ENCODE peak calls at places on chromosomes 1 and 21, in five cellular contexts. One of them, this sample, is unnamed.
A peak's percentile ranks its signal among the peaks of the same experiment; 100 is the strongest.

GRCh38 chr1:23169727-23170335 is 1.2 kb upstream of the LUZP1 start:
- DNase-seq in KBM-7: peak; percentile 96
- DNase-seq in mesenteric fat pad: no peak
- DNase-seq in CD4-positive, CD25-positive, alpha-beta regulatory T cell: no peak
- DNase-seq in H9: peak; percentile 45
- DNase-seq in this sample: no peak

GRCh38 chr1:235635938-235636663 is 13.5 kb downstream of the GNG4 start:
- DNase-seq in KBM-7: no peak
- DNase-seq in mesenteric fat pad: peak; percentile 68
- DNase-seq in CD4-positive, CD25-positive, alpha-beta regulatory T cell: no peak
- DNase-seq in H9: no peak
- DNase-seq in this sample: no peak

GRCh38 chr1:202376247-202376646 is 27.7 kb downstream of the PPP1R12B start:
- DNase-seq in KBM-7: no peak
- DNase-seq in mesenteric fat pad: no peak
- DNase-seq in CD4-positive, CD25-positive, alpha-beta regulatory T cell: no peak
- DNase-seq in H9: no peak
- DNase-seq in this sample: no peak

GRCh38 chr1:232578681-232579195 is 51.2 kb downstream of the SIPA1L2 start:
- DNase-seq in KBM-7: no peak
- DNase-seq in mesenteric fat pad: no peak
- DNase-seq in CD4-positive, CD25-positive, alpha-beta regulatory T cell: no peak
- DNase-seq in H9: no peak
- DNase-seq in this sample: peak; percentile 27

GRCh38 chr1:229461032-229461668 is 27.3 kb upstream of the ACTA1 start:
- DNase-seq in KBM-7: no peak
- DNase-seq in mesenteric fat pad: no peak
- DNase-seq in CD4-positive, CD25-positive, alpha-beta regulatory T cell: no peak
- DNase-seq in H9: no peak
- DNase-seq in this sample: no peak

GRCh38 chr1:48194801-48195200 is 27.7 kb upstream of the SLC5A9 start:
- DNase-seq in KBM-7: no peak
- DNase-seq in mesenteric fat pad: no peak
- DNase-seq in CD4-positive, CD25-positive, alpha-beta regulatory T cell: no peak
- DNase-seq in H9: no peak
- DNase-seq in this sample: no peak

GRCh38 chr1:232183802-232184201 is 446.1 kb downstream of the SIPA1L2 start:
- DNase-seq in KBM-7: no peak
- DNase-seq in mesenteric fat pad: no peak
- DNase-seq in CD4-positive, CD25-positive, alpha-beta regulatory T cell: no peak
- DNase-seq in H9: no peak
- DNase-seq in this sample: no peak

GRCh38 chr1:214102907-214103306 is 115.1 kb downstream of the PROX1 start:
- DNase-seq in KBM-7: no peak
- DNase-seq in mesenteric fat pad: no peak
- DNase-seq in CD4-positive, CD25-positive, alpha-beta regulatory T cell: no peak
- DNase-seq in H9: no peak
- DNase-seq in this sample: no peak

GRCh38 chr1:171644805-171645483 is 7.5 kb downstream of the MYOC start:
- DNase-seq in KBM-7: peak; percentile 93
- DNase-seq in mesenteric fat pad: no peak
- DNase-seq in CD4-positive, CD25-positive, alpha-beta regulatory T cell: peak; percentile 51
- DNase-seq in H9: peak; percentile 92
- DNase-seq in this sample: peak; percentile 17

GRCh38 chr21:42121792-42122191 is 50.7 kb downstream of the UMODL1 start:
- DNase-seq in KBM-7: no peak
- DNase-seq in mesenteric fat pad: no peak
- DNase-seq in CD4-positive, CD25-positive, alpha-beta regulatory T cell: no peak
- DNase-seq in H9: no peak
- DNase-seq in this sample: no peak

GRCh38 chr1:111483166-111483565 is 9.4 kb downstream of the C1orf162 start:
- DNase-seq in KBM-7: no peak
- DNase-seq in mesenteric fat pad: no peak
- DNase-seq in CD4-positive, CD25-positive, alpha-beta regulatory T cell: no peak
- DNase-seq in H9: no peak
- DNase-seq in this sample: no peak

GRCh38 chr1:1089731-1090423 is 15.8 kb upstream of the RNF223 start:
- DNase-seq in KBM-7: no peak
- DNase-seq in mesenteric fat pad: no peak
- DNase-seq in CD4-positive, CD25-positive, alpha-beta regulatory T cell: no peak
- DNase-seq in H9: no peak
- DNase-seq in this sample: no peak

GRCh38 chr1:229355661-229356060 is 12.8 kb upstream of the CCSAP start:
- DNase-seq in KBM-7: no peak
- DNase-seq in mesenteric fat pad: no peak
- DNase-seq in CD4-positive, CD25-positive, alpha-beta regulatory T cell: no peak
- DNase-seq in H9: no peak
- DNase-seq in this sample: no peak

GRCh38 chr1:100834779-100835645 is 59.6 kb downstream of the EXTL2 start:
- DNase-seq in KBM-7: peak; percentile 58
- DNase-seq in mesenteric fat pad: no peak
- DNase-seq in CD4-positive, CD25-positive, alpha-beta regulatory T cell: peak; percentile 3
- DNase-seq in H9: peak; percentile 46
- DNase-seq in this sample: no peak

GRCh38 chr1:64038119-64038518 is 165.3 kb upstream of the UBE2U start:
- DNase-seq in KBM-7: no peak
- DNase-seq in mesenteric fat pad: no peak
- DNase-seq in CD4-positive, CD25-positive, alpha-beta regulatory T cell: no peak
- DNase-seq in H9: no peak
- DNase-seq in this sample: no peak

GRCh38 chr1:46804027-46804889 is 5.4 kb downstream of the CYP4B1 start:
- DNase-seq in KBM-7: no peak
- DNase-seq in mesenteric fat pad: peak; percentile 84
- DNase-seq in CD4-positive, CD25-positive, alpha-beta regulatory T cell: no peak
- DNase-seq in H9: no peak
- DNase-seq in this sample: no peak

GRCh38 chr1:206754011-206754410 is 16.6 kb upstream of the IL19 start:
- DNase-seq in KBM-7: no peak
- DNase-seq in mesenteric fat pad: no peak
- DNase-seq in CD4-positive, CD25-positive, alpha-beta regulatory T cell: no peak
- DNase-seq in H9: no peak
- DNase-seq in this sample: no peak

GRCh38 chr1:170590921-170591705 is 59.1 kb downstream of the GORAB start:
- DNase-seq in KBM-7: no peak
- DNase-seq in mesenteric fat pad: no peak
- DNase-seq in CD4-positive, CD25-positive, alpha-beta regulatory T cell: no peak
- DNase-seq in H9: no peak
- DNase-seq in this sample: no peak

GRCh38 chr1:215833936-215834729 is 267.0 kb downstream of the KCTD3 start:
- DNase-seq in KBM-7: no peak
- DNase-seq in mesenteric fat pad: no peak
- DNase-seq in CD4-positive, CD25-positive, alpha-beta regulatory T cell: no peak
- DNase-seq in H9: no peak
- DNase-seq in this sample: no peak

GRCh38 chr1:226649780-226650179 is 89.3 kb downstream of the ITPKB start:
- DNase-seq in KBM-7: peak; percentile 47
- DNase-seq in mesenteric fat pad: no peak
- DNase-seq in CD4-positive, CD25-positive, alpha-beta regulatory T cell: no peak
- DNase-seq in H9: no peak
- DNase-seq in this sample: peak; percentile 47

GRCh38 chr1:99970713-99971255 is 988 bp downstream of the SLC35A3 start:
- DNase-seq in KBM-7: no peak
- DNase-seq in mesenteric fat pad: no peak
- DNase-seq in CD4-positive, CD25-positive, alpha-beta regulatory T cell: no peak
- DNase-seq in H9: no peak
- DNase-seq in this sample: no peak

GRCh38 chr1:31383967-31384366 is 11.1 kb upstream of the FABP3 start:
- DNase-seq in KBM-7: no peak
- DNase-seq in mesenteric fat pad: no peak
- DNase-seq in CD4-positive, CD25-positive, alpha-beta regulatory T cell: no peak
- DNase-seq in H9: no peak
- DNase-seq in this sample: no peak

GRCh38 chr1:16082283-16083038 is 9.0 kb upstream of the FAM131C start:
- DNase-seq in KBM-7: peak; percentile 72
- DNase-seq in mesenteric fat pad: no peak
- DNase-seq in CD4-positive, CD25-positive, alpha-beta regulatory T cell: peak; percentile 48
- DNase-seq in H9: peak; percentile 83
- DNase-seq in this sample: peak; percentile 62

GRCh38 chr1:91781371-91781825 is 104.6 kb downstream of the TGFBR3 start:
- DNase-seq in KBM-7: no peak
- DNase-seq in mesenteric fat pad: no peak
- DNase-seq in CD4-positive, CD25-positive, alpha-beta regulatory T cell: no peak
- DNase-seq in H9: no peak
- DNase-seq in this sample: no peak

GRCh38 chr1:223176437-223176836 is 33.4 kb upstream of the TLR5 start:
- DNase-seq in KBM-7: no peak
- DNase-seq in mesenteric fat pad: no peak
- DNase-seq in CD4-positive, CD25-positive, alpha-beta regulatory T cell: no peak
- DNase-seq in H9: no peak
- DNase-seq in this sample: no peak

GRCh38 chr1:237154173-237154572 is 112.2 kb downstream of the RYR2 start:
- DNase-seq in KBM-7: no peak
- DNase-seq in mesenteric fat pad: no peak
- DNase-seq in CD4-positive, CD25-positive, alpha-beta regulatory T cell: no peak
- DNase-seq in H9: no peak
- DNase-seq in this sample: no peak

GRCh38 chr1:71294178-71294577 is 213.3 kb upstream of the ZRANB2 start:
- DNase-seq in KBM-7: no peak
- DNase-seq in mesenteric fat pad: no peak
- DNase-seq in CD4-positive, CD25-positive, alpha-beta regulatory T cell: no peak
- DNase-seq in H9: no peak
- DNase-seq in this sample: no peak

GRCh38 chr1:223304931-223305330 is 59.0 kb downstream of the SUSD4 start:
- DNase-seq in KBM-7: no peak
- DNase-seq in mesenteric fat pad: no peak
- DNase-seq in CD4-positive, CD25-positive, alpha-beta regulatory T cell: no peak
- DNase-seq in H9: no peak
- DNase-seq in this sample: no peak

GRCh38 chr21:42269382-42269781 is 45.8 kb downstream of the TFF3 start:
- DNase-seq in KBM-7: no peak
- DNase-seq in mesenteric fat pad: no peak
- DNase-seq in CD4-positive, CD25-positive, alpha-beta regulatory T cell: no peak
- DNase-seq in H9: no peak
- DNase-seq in this sample: no peak